ENCODE peak calls at places on chromosomes 4 and X, in six cellular contexts. One of them, this sample, is unnamed.

GRCh38 chrX:104852241-104852640 is 286.2 kb downstream of the IL1RAPL2 start:
- DNase-seq in GM03348: no peak
- DNase-seq in glomerular endothelial cell: no peak
- DNase-seq in A172: no peak
- DNase-seq in stimulated activated CD4-positive, alpha-beta T cell treated with anti-CD3 and anti-CD28 coated beads, Interleukin-15, amount 100 ng/mL, for 1 hour: no peak
- DNase-seq in astrocyte of the spinal cord: no peak
- DNase-seq in this sample: no peak

GRCh38 chr4:20512053-20512810 is 188.0 kb upstream of the PACRGL start:
- DNase-seq in GM03348: no peak
- DNase-seq in glomerular endothelial cell: no peak
- DNase-seq in A172: no peak
- DNase-seq in stimulated activated CD4-positive, alpha-beta T cell treated with anti-CD3 and anti-CD28 coated beads, Interleukin-15, amount 100 ng/mL, for 1 hour: no peak
- DNase-seq in astrocyte of the spinal cord: no peak
- DNase-seq in this sample: no peak

GRCh38 chrX:137031517-137032377 is 2.0 kb downstream of the GPR101 start:
- DNase-seq in GM03348: peak
- DNase-seq in glomerular endothelial cell: no peak
- DNase-seq in A172: no peak
- DNase-seq in stimulated activated CD4-positive, alpha-beta T cell treated with anti-CD3 and anti-CD28 coated beads, Interleukin-15, amount 100 ng/mL, for 1 hour: peak
- DNase-seq in astrocyte of the spinal cord: peak
- DNase-seq in this sample: peak

GRCh38 chr4:7281316-7282093 is 89.2 kb downstream of the SORCS2 start:
- DNase-seq in GM03348: no peak
- DNase-seq in glomerular endothelial cell: no peak
- DNase-seq in A172: no peak
- DNase-seq in stimulated activated CD4-positive, alpha-beta T cell treated with anti-CD3 and anti-CD28 coated beads, Interleukin-15, amount 100 ng/mL, for 1 hour: no peak
- DNase-seq in astrocyte of the spinal cord: no peak
- DNase-seq in this sample: no peak

GRCh38 chr4:114780205-114780604 is 181.6 kb downstream of the UGT8 start:
- DNase-seq in GM03348: no peak
- DNase-seq in glomerular endothelial cell: no peak
- DNase-seq in A172: peak
- DNase-seq in stimulated activated CD4-positive, alpha-beta T cell treated with anti-CD3 and anti-CD28 coated beads, Interleukin-15, amount 100 ng/mL, for 1 hour: no peak
- DNase-seq in astrocyte of the spinal cord: peak
- DNase-seq in this sample: peak

GRCh38 chrX:63686878-63687714 is 97.9 kb downstream of the ARHGEF9 start:
- DNase-seq in GM03348: peak
- DNase-seq in glomerular endothelial cell: peak
- DNase-seq in A172: peak
- DNase-seq in stimulated activated CD4-positive, alpha-beta T cell treated with anti-CD3 and anti-CD28 coated beads, Interleukin-15, amount 100 ng/mL, for 1 hour: no peak
- DNase-seq in astrocyte of the spinal cord: peak
- DNase-seq in this sample: no peak

GRCh38 chr4:86451560-86452322 is 91.9 kb upstream of the MAPK10 start:
- DNase-seq in GM03348: peak
- DNase-seq in glomerular endothelial cell: no peak
- DNase-seq in A172: peak
- DNase-seq in stimulated activated CD4-positive, alpha-beta T cell treated with anti-CD3 and anti-CD28 coated beads, Interleukin-15, amount 100 ng/mL, for 1 hour: no peak
- DNase-seq in astrocyte of the spinal cord: no peak
- DNase-seq in this sample: no peak

GRCh38 chr4:155889036-155889793 is 14.3 kb upstream of the TDO2 start:
- DNase-seq in GM03348: peak
- DNase-seq in glomerular endothelial cell: no peak
- DNase-seq in A172: peak
- DNase-seq in stimulated activated CD4-positive, alpha-beta T cell treated with anti-CD3 and anti-CD28 coated beads, Interleukin-15, amount 100 ng/mL, for 1 hour: no peak
- DNase-seq in astrocyte of the spinal cord: peak
- DNase-seq in this sample: no peak

GRCh38 chr4:165740911-165741310 is 132.1 kb upstream of the TLL1 start:
- DNase-seq in GM03348: no peak
- DNase-seq in glomerular endothelial cell: no peak
- DNase-seq in A172: no peak
- DNase-seq in stimulated activated CD4-positive, alpha-beta T cell treated with anti-CD3 and anti-CD28 coated beads, Interleukin-15, amount 100 ng/mL, for 1 hour: no peak
- DNase-seq in astrocyte of the spinal cord: no peak
- DNase-seq in this sample: no peak

GRCh38 chrX:53476371-53476770 is 42.2 kb upstream of the HSD17B10 start:
- DNase-seq in GM03348: peak
- DNase-seq in glomerular endothelial cell: no peak
- DNase-seq in A172: no peak
- DNase-seq in stimulated activated CD4-positive, alpha-beta T cell treated with anti-CD3 and anti-CD28 coated beads, Interleukin-15, amount 100 ng/mL, for 1 hour: no peak
- DNase-seq in astrocyte of the spinal cord: peak
- DNase-seq in this sample: no peak

GRCh38 chr4:76195326-76195725 is 18.3 kb downstream of the SCARB2 start:
- DNase-seq in GM03348: no peak
- DNase-seq in glomerular endothelial cell: no peak
- DNase-seq in A172: no peak
- DNase-seq in stimulated activated CD4-positive, alpha-beta T cell treated with anti-CD3 and anti-CD28 coated beads, Interleukin-15, amount 100 ng/mL, for 1 hour: no peak
- DNase-seq in astrocyte of the spinal cord: peak
- DNase-seq in this sample: no peak

This sample was measured in Ammon's horn.